ENCODE peak calls at places on chromosome 19, in nine cellular contexts. C is thyroid gland, W is body of pancreas, G is upper lobe of left lung, Q is Peyer's patch, H is IMR-90, Z is prostate gland, S is tibial nerve, T is A549. P is an unnamed sample. For H3K4me1, the result is how much of the 10 kb centered on the place peaks cover.

GRCh38 chr19:7570761-7571160 is 24.9 kb upstream of the CAMSAP3 start:
- DNase-seq in H (no peak), C (no peak), T (no peak), G (no peak), W (no peak), Z (no peak), Q (no peak), S (no peak), P (no peak)

GRCh38 chr19:50646074-50646807 is 3.0 kb upstream of the C19orf81 start:
- DNase-seq in Z (no peak), G (no peak), Q (no peak), W (no peak), S (no peak), H (peak), T (peak), C (no peak), P (no peak)

GRCh38 chr19:4505570-4506448 is 12.5 kb downstream of the PLIN4 start:
- DNase-seq in C (no peak), W (no peak), T (no peak), Q (no peak), G (no peak), H (no peak), S (no peak), Z (no peak), P (no peak)

GRCh38 chr19:14575428-14575980 is 3.6 kb upstream of the NDUFB7 start:
- DNase-seq in C (no peak), Q (no peak), G (no peak), Z (no peak), S (no peak), T (no peak), W (no peak), H (no peak), P (no peak)

GRCh38 chr19:45641274-45642105 is 2.3 kb upstream of the EML2 start:
- DNase-seq in W (peak), H (peak), G (peak), Z (peak), C (peak), T (peak), S (peak), Q (peak), P (peak)

GRCh38 chr19:14449321-14449720 is 16.2 kb downstream of the PKN1 start:
- DNase-seq in C (no peak), W (no peak), T (no peak), G (no peak), Q (no peak), H (no peak), Z (no peak), S (no peak), P (no peak)

GRCh38 chr19:23283925-23284324 is 33.7 kb upstream of the ZNF724 start:
- DNase-seq in W (peak), Z (no peak), Q (peak), H (peak), G (peak), C (peak), S (no peak), T (peak), P (peak)

GRCh38 chr19:45613926-45614725 is 12.1 kb upstream of the GPR4 start:
- DNase-seq in H (peak), W (no peak), S (no peak), G (no peak), Z (peak), Q (no peak), C (no peak), T (peak), P (no peak)

GRCh38 chr19:39082745-39083598 is 1.2 kb upstream of the ACP7 start:
- DNase-seq in Q (no peak), T (no peak), H (no peak), Z (no peak), W (no peak), C (no peak), G (no peak), S (no peak), P (no peak)

GRCh38 chr19:7292950-7293794 is 1.0 kb downstream of the INSR start:
- DNase-seq in S (no peak), Z (peak), C (peak), H (no peak), G (peak), Q (no peak), T (no peak), W (peak), P (peak)

GRCh38 chr19:38267780-38268430 is 3.5 kb downstream of the SPINT2 start:
- DNase-seq in H (no peak), W (peak), Z (peak), S (no peak), Q (no peak), C (peak), G (peak), T (peak), P (peak)

GRCh38 chr19:2112516-2113320 is 16.0 kb downstream of the IZUMO4 start:
- DNase-seq in T (no peak), C (no peak), W (no peak), S (no peak), G (no peak), Z (no peak), Q (no peak), H (no peak), P (no peak)

GRCh38 chr19:58577581-58578429 is 4.7 kb upstream of the MZF1 start:
- DNase-seq in Q (no peak), Z (peak), S (no peak), T (no peak), W (no peak), G (peak), C (no peak), H (no peak), P (peak)

GRCh38 chr19:37997911-37998344 is 90.9 kb downstream of the SIPA1L3 start:
- DNase-seq in Z (no peak), S (no peak), C (no peak), T (peak), H (peak), W (peak), G (no peak), Q (no peak), P (no peak)

GRCh38 chr19:46600393-46601317 is 475 bp upstream of the CALM3 start:
- DNase-seq in C (peak), H (peak), Q (peak), W (peak), G (peak), T (peak), S (peak), Z (peak), P (peak)

GRCh38 chr19:49434907-49435577 is 6.3 kb downstream of the SLC17A7 start:
- DNase-seq in W (no peak), C (no peak), T (peak), Q (no peak), Z (no peak), H (no peak), G (no peak), S (no peak), P (no peak)

GRCh38 chr19:8004723-8005513 is 523 bp downstream of the ELAVL1 start:
- DNase-seq in W (peak), G (no peak), T (no peak), Q (peak), H (peak), C (no peak), S (no peak), Z (no peak), P (no peak)

GRCh38 chr19:18086590-18087138 is at the start of gene IL12RB1:
- DNase-seq in W (no peak), Q (peak), T (no peak), S (no peak), Z (no peak), G (peak), C (no peak), H (no peak), P (no peak)

GRCh38 chr19:5691930-5692784 is 2.1 kb downstream of the RPL36 start:
- DNase-seq in T (no peak), G (no peak), Z (no peak), H (peak), Q (no peak), W (no peak), C (no peak), S (no peak), P (no peak)

GRCh38 chr19:23882493-23882892 is 32.2 kb upstream of the ZNF726 start:
- DNase-seq in W (no peak), Z (no peak), C (no peak), S (no peak), G (no peak), H (no peak), Q (no peak), T (peak), P (no peak)

GRCh38 chr19:55654323-55654832 is 457 bp upstream of the U2AF2 start:
- DNase-seq in G (peak), C (peak), Q (peak), W (peak), Z (peak), T (peak), S (peak), H (peak), P (peak)

GRCh38 chr19:18762125-18763023 is 28.7 kb downstream of the COMP start:
- DNase-seq in T (no peak), S (peak), Q (no peak), G (peak), C (peak), H (no peak), Z (peak), W (peak), P (peak)

GRCh38 chr19:39113199-39113598 is 12.4 kb upstream of the PAK4 start:
- DNase-seq in C (no peak), W (no peak), Q (no peak), G (no peak), H (no peak), T (no peak), S (no peak), Z (no peak), P (no peak)

GRCh38 chr19:58387338-58388174 is 487 bp downstream of the RPS5 start:
- DNase-seq in Z (no peak), G (no peak), W (no peak), T (no peak), S (no peak), C (no peak), Q (no peak), H (no peak), P (no peak)

GRCh38 chr19:45773384-45773783 is 4.3 kb upstream of the SIX5 start:
- DNase-seq in W (peak), T (no peak), C (no peak), Q (no peak), G (no peak), Z (no peak), S (no peak), H (no peak), P (no peak)

GRCh38 chr19:8163781-8164180 is 14.4 kb upstream of the FBN3 start:
- DNase-seq in Q (no peak), G (no peak), H (peak), Z (no peak), W (no peak), T (no peak), C (no peak), S (no peak), P (no peak)

GRCh38 chr19:11673608-11674041 is 65.1 kb downstream of the ZNF823 start:
- DNase-seq in Q (no peak), H (peak), W (peak), T (peak), G (peak), C (peak), S (no peak), Z (peak), P (peak)

GRCh38 chr19:19361075-19361594 is 40.5 kb downstream of the MAU2 start:
- DNase-seq in W (peak), T (peak), G (peak), S (peak), C (peak), Z (peak), H (peak), Q (peak), P (peak)

GRCh38 chr19:52602931-52603330 is 32.8 kb downstream of the ZNF701 start:
- DNase-seq in Z (no peak), G (no peak), Q (no peak), H (no peak), C (no peak), W (no peak), S (no peak), T (no peak), P (no peak)

GRCh38 chr19:35004517-35005255 is 4.6 kb downstream of the GRAMD1A start:
- DNase-seq in G (no peak), C (no peak), S (no peak), T (no peak), Q (no peak), H (no peak), Z (no peak), W (no peak), P (no peak)

GRCh38 chr19:35409191-35409590 is 38.3 kb downstream of the GPR42 start:
- DNase-seq in H (no peak), T (no peak), G (no peak), W (no peak), Q (no peak), Z (no peak), S (no peak), C (no peak), P (no peak)

GRCh38 chr19:49130325-49130724 is 11.0 kb downstream of the PPFIA3 start:
- DNase-seq in S (no peak), H (no peak), Z (no peak), Q (no peak), G (no peak), W (no peak), T (no peak), C (no peak), P (no peak)

GRCh38 chr19:35013820-35014754 is 14.0 kb downstream of the GRAMD1A start:
- DNase-seq in C (no peak), T (no peak), H (no peak), S (no peak), Z (no peak), Q (peak), G (peak), W (no peak), P (no peak)

GRCh38 chr19:13029893-13030292 is 34.6 kb downstream of the NFIX start:
- DNase-seq in Z (no peak), C (no peak), Q (no peak), T (no peak), S (no peak), H (no peak), G (no peak), W (peak), P (no peak)
- TF ChIP-seq CTCF in Z (peak), C (peak), Q (peak), T (peak), S (peak), H (peak), G (peak), W (no peak), P (no peak)

GRCh38 chr19:31096047-31096446 is 253.2 kb downstream of the TSHZ3 start:
- DNase-seq in C (no peak), S (no peak), Z (no peak), H (no peak), W (no peak), T (no peak), Q (no peak), G (no peak), P (no peak)
- TF ChIP-seq POLR2A in C (no peak), S (no peak), Z (no peak), H (no peak), W (no peak), T (no peak), Q (no peak), G (no peak), P (no peak)

GRCh38 chr19:33662391-33662790 is 40.6 kb downstream of the CHST8 start:
- DNase-seq in C (no peak), Q (no peak), G (no peak), T (no peak), S (no peak), H (no peak), W (no peak), Z (no peak), P (no peak)

GRCh38 chr19:33667141-33667540 is 45.4 kb downstream of the CHST8 start:
- DNase-seq in Q (no peak), T (no peak), H (no peak), G (no peak), W (no peak), Z (no peak), C (no peak), S (no peak), P (no peak)

GRCh38 chr19:33665776-33666175 is 44.0 kb downstream of the CHST8 start:
- DNase-seq in H (no peak), G (no peak), C (no peak), W (no peak), Q (no peak), Z (no peak), T (no peak), S (no peak), P (no peak)

GRCh38 chr19:33666196-33666595 is 44.4 kb downstream of the CHST8 start:
- DNase-seq in C (no peak), Z (no peak), S (no peak), Q (no peak), H (no peak), T (no peak), G (no peak), W (no peak), P (no peak)

DNA sequence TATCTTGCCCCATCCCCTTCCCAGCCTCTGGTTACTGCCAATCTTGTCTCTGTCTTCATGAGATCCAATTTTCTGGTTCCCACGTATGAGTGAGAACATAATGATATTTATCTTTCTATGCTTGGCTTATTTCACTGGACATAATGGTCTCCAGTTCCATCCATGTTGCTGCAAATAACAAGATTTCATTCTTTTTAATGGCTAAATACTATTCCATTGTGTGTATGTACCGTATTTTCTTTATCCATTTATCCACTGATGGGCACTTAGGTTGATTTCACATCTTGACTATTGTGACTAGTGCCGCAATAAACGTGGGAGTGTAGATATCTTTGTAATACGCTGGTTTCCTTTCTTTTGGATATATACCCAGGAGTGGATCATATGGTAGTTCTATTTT is 43.0 kb downstream of the CHST8 start:
- DNase-seq in H (no peak), T (no peak), W (no peak), Z (no peak), Q (no peak), S (no peak), C (no peak), G (no peak), P (no peak)
- H3K4me1 ChIP-seq in H (under half), T (under half), W (under half), Z (under half), Q (under half), S (under half), C (under half), G (under half), P (under half)

GRCh38 chr19:16069813-16070365 is 6.4 kb upstream of the TPM4 start:
- DNase-seq in S (no peak), W (no peak), T (no peak), H (no peak), Q (no peak), Z (no peak), G (no peak), C (no peak), P (no peak)

GRCh38 chr19:16068696-16069259 is 7.5 kb upstream of the TPM4 start:
- DNase-seq in C (no peak), Z (no peak), Q (no peak), H (no peak), T (no peak), G (no peak), S (no peak), W (no peak), P (no peak)

GRCh38 chr19:16064209-16064889 is 11.9 kb upstream of the TPM4 start:
- DNase-seq in S (no peak), C (no peak), W (no peak), Q (no peak), Z (no peak), H (no peak), G (no peak), T (no peak), P (no peak)

GRCh38 chr19:16067205-16067938 is 8.9 kb upstream of the TPM4 start:
- DNase-seq in Z (peak), W (peak), C (no peak), G (peak), H (peak), T (no peak), Q (no peak), S (no peak), P (peak)

GRCh38 chr19:16066611-16067104 is 9.6 kb upstream of the TPM4 start:
- DNase-seq in T (peak), Z (peak), S (no peak), H (peak), Q (peak), G (peak), C (no peak), W (no peak), P (no peak)
- TF ChIP-seq CTCF in T (peak), Z (peak), S (no peak), H (peak), Q (peak), G (peak), C (no peak), W (no peak), P (peak)

DNA sequence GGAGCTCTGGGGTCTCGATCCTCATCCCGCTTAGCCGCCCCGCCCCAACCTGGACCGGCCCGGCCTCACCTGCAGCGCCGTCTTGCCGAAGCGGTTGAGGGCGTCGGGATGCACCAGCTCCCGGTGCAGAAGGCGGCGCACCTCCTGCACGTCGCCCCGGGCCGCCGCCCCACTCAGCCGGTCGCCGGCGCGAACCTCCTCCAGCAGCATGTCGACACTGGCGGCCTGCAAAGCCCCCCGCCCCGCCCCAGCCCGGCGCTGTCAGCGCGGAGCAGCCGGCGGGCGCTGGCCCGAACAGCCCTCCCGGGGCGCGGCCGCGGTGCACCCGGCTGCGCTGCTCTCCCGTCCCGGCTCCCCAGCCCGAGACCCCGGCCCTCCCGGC is 344 bp downstream of the CDKN2D start:
- DNase-seq in W (peak), Z (no peak), G (peak), Q (peak), C (peak), S (no peak), T (peak), H (no peak), P (peak)
- TF ChIP-seq POLR2A in W (no peak), Z (no peak), G (peak), Q (no peak), C (no peak), S (no peak), T (no peak), H (no peak), P (no peak)

DNA sequence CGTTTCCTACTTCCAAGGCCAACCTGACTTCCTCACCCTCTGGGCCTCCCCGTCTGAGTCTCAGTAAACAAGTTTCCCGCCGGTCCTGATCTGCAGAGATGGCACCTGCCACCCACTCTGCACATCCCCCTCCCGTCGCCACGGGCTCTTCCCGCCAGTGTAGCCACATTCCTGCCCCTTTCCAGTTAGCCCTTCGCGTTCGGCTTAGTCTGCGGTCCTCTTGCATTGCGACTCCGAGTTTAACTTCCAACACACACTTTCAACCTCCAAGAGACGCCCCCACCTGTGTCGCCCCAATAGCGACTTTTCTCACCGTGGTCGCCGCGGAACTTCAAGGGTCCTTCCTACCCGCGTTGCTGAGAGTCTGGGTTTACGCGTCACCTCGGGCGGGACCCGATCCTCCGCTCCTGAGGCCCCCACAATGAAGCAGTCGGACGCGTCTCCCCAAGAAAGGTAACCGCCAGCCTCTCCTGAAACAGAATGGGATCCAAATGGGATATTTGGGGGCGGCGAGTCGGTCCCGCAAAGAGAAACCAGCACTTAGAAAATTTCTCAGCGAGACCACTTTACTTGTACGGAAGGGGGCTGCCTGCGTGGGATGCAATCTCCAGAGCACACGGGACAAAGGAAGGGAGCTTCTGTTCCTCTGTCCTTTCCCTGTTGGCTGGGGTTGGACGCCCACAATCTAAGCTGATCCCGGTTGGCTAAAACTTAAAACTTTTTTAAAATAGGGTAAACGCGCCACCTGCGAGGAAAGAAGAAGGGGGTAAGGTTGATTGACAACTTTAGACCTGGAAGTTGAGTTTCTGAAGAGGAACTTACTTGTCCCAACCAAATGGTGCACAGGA is 1.0 kb upstream of the BSG start:
- DNase-seq in G (peak), C (peak), T (peak), S (no peak), Q (peak), W (peak), H (peak), Z (peak), P (peak)
- H3K4me1 ChIP-seq in G (under half), C (under half), T (under half), S (under half), Q (under half), W (under half), H (under half), Z (under half), P (under half)

GRCh38 chr19:16575282-16575681 is 3.1 kb upstream of the SLC35E1 start:
- DNase-seq in C (no peak), T (no peak), G (no peak), W (no peak), Z (no peak), H (no peak), S (no peak), Q (no peak), P (no peak)
- TF ChIP-seq CTCF in C (no peak), T (no peak), G (no peak), W (no peak), Z (no peak), H (no peak), S (no peak), Q (no peak), P (no peak)